ENCODE peak calls at places on chromosomes 4 and X, in four cellular contexts. One of them, this sample, is unnamed. For H3K4me1, the result is how much of the 10 kb centered on the place peaks cover.

GRCh38 chr4:174503079-174503724 is 19.1 kb downstream of the HPGD start:
- DNase-seq in stomach: no peak
- DNase-seq in IMR-90: no peak
- DNase-seq in astrocyte: no peak
- DNase-seq in this sample: no peak

GRCh38 chr4:106034205-106034604 is 138.9 kb downstream of the NPNT start:
- DNase-seq in astrocyte: peak
- DNase-seq in IMR-90: no peak
- DNase-seq in stomach: no peak
- DNase-seq in this sample: no peak

GRCh38 chr4:77818077-77818666 is 996 bp downstream of the CNOT6L start:
- DNase-seq in stomach: peak
- DNase-seq in IMR-90: peak
- DNase-seq in astrocyte: peak
- DNase-seq in this sample: peak

GRCh38 chr4:169225812-169226211 is 44.9 kb downstream of the SH3RF1 start:
- DNase-seq in stomach: no peak
- DNase-seq in IMR-90: peak
- DNase-seq in astrocyte: peak
- DNase-seq in this sample: no peak

GRCh38 chrX:153882557-153882956 is 3.4 kb downstream of the L1CAM start:
- DNase-seq in IMR-90: no peak
- DNase-seq in stomach: no peak
- DNase-seq in astrocyte: no peak
- DNase-seq in this sample: no peak

GRCh38 chr4:179858221-179858620 is 2385.0 kb upstream of the TENM3 start:
- DNase-seq in stomach: no peak
- DNase-seq in astrocyte: no peak
- DNase-seq in IMR-90: no peak
- DNase-seq in this sample: no peak

GRCh38 chr4:127809173-127809800 is 27.2 kb downstream of the HSPA4L start:
- DNase-seq in astrocyte: peak
- DNase-seq in stomach: no peak
- DNase-seq in IMR-90: peak
- DNase-seq in this sample: no peak

GRCh38 chr4:42654606-42655005 is 2.3 kb downstream of the ATP8A1 start:
- DNase-seq in IMR-90: peak
- DNase-seq in stomach: no peak
- DNase-seq in astrocyte: peak
- DNase-seq in this sample: no peak

GRCh38 chr4:1775731-1776500 is 17.2 kb upstream of the FGFR3 start:
- DNase-seq in IMR-90: no peak
- DNase-seq in stomach: no peak
- DNase-seq in astrocyte: no peak
- DNase-seq in this sample: no peak

GRCh38 chr4:13597141-13597540 is 30.4 kb downstream of the BOD1L1 start:
- DNase-seq in stomach: no peak
- DNase-seq in astrocyte: no peak
- DNase-seq in IMR-90: no peak
- DNase-seq in this sample: no peak

GRCh38 chrX:143998261-143998660 is 114.4 kb downstream of the UBE2NL start:
- DNase-seq in astrocyte: no peak
- DNase-seq in IMR-90: no peak
- DNase-seq in stomach: no peak
- DNase-seq in this sample: no peak

GRCh38 chr4:65865489-65865888 is 195.2 kb upstream of the EPHA5 start:
- DNase-seq in astrocyte: no peak
- DNase-seq in stomach: no peak
- DNase-seq in IMR-90: no peak
- DNase-seq in this sample: no peak

GRCh38 chrX:151402719-151403390 is 5.8 kb downstream of the VMA21 start:
- DNase-seq in stomach: peak
- DNase-seq in astrocyte: no peak
- DNase-seq in IMR-90: no peak
- DNase-seq in this sample: no peak

GRCh38 chrX:148290041-148290440 is 210.4 kb upstream of the AFF2 start:
- DNase-seq in astrocyte: no peak
- DNase-seq in stomach: no peak
- DNase-seq in IMR-90: no peak
- DNase-seq in this sample: no peak

GRCh38 chrX:7606253-7606652 is 236.7 kb upstream of the VCX start:
- DNase-seq in IMR-90: no peak
- DNase-seq in stomach: no peak
- DNase-seq in astrocyte: no peak
- DNase-seq in this sample: no peak

GRCh38 chrX:21837056-21837455 is 2.4 kb upstream of the MBTPS2 start:
- DNase-seq in stomach: no peak
- DNase-seq in IMR-90: no peak
- DNase-seq in astrocyte: no peak
- DNase-seq in this sample: no peak

GRCh38 chrX:21840199-21840557 is 761 bp downstream of the MBTPS2 start:
- DNase-seq in astrocyte: peak
- DNase-seq in stomach: no peak
- DNase-seq in IMR-90: peak
- DNase-seq in this sample: no peak

GRCh38 chrX:21843179-21843578 is 3.8 kb downstream of the MBTPS2 start:
- DNase-seq in stomach: no peak
- DNase-seq in IMR-90: peak
- DNase-seq in astrocyte: no peak
- DNase-seq in this sample: no peak

GRCh38 chrX:21839334-21840198 is at the start of gene MBTPS2:
- DNase-seq in IMR-90: peak
- DNase-seq in astrocyte: peak
- DNase-seq in stomach: peak
- DNase-seq in this sample: peak

GRCh38 chrX:21838937-21839333 is 482 bp upstream of the MBTPS2 start:
- DNase-seq in stomach: no peak
- DNase-seq in astrocyte: peak
- DNase-seq in IMR-90: peak
- DNase-seq in this sample: no peak
- H3K27ac ChIP-seq in stomach: peak
- H3K27ac ChIP-seq in astrocyte: peak
- H3K27ac ChIP-seq in IMR-90: peak
- H3K27ac ChIP-seq in this sample: peak

DNA sequence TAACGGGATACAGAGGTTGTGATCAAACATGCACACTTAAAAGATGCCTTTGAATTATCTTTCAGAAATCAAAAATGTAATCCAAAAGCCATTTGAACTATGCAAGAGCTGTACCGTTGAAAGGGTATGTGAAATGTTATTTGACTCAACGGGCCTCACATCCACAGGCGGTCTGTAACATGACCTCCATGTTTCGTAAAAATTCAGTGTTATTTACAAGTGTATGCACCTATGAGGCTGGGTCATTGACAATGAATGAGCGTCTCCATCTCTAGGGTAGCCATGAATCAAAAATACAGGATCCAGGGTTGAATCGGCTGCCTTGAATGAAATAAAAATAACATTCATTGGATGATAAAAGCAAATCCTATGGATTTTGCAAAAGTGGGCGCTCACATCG is 100.1 kb downstream of the CRLF2 start:
- DNase-seq in stomach: no peak
- DNase-seq in astrocyte: no peak
- DNase-seq in IMR-90: no peak
- DNase-seq in this sample: no peak
- H3K4me3 ChIP-seq in stomach: no peak
- H3K4me3 ChIP-seq in astrocyte: no peak
- H3K4me3 ChIP-seq in IMR-90: no peak
- H3K4me3 ChIP-seq in this sample: no peak

DNA sequence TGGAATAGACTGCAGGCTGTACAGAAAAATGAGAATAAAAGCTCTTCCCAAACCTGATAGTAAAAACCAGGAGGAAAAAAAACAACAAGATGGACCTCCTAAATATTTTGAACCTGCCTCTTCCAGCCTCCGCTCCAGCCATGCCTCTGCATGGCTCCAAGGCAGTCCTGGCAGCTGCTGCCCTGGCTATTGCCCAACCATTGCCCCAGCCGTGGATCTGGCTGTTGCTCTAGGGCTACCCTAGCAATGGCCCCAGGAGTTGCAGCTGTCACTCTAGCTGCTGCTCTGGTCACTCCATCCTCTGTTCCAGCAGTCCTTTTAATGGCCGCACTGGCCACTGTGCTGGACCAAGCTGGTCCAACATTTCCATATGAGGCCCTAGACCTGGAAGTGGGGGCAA is 1756.0 kb downstream of the C4orf33 start:
- DNase-seq in IMR-90: no peak
- DNase-seq in astrocyte: no peak
- DNase-seq in stomach: no peak
- DNase-seq in this sample: peak
- H3K4me1 ChIP-seq in IMR-90: under half
- H3K4me1 ChIP-seq in astrocyte: under half
- H3K4me1 ChIP-seq in stomach: under half
- H3K4me1 ChIP-seq in this sample: under half

GRCh38 chrX:123704781-123705180 is 28.1 kb downstream of the THOC2 start:
- DNase-seq in IMR-90: no peak
- DNase-seq in stomach: no peak
- DNase-seq in astrocyte: no peak
- DNase-seq in this sample: no peak
- H3K27ac ChIP-seq in IMR-90: no peak
- H3K27ac ChIP-seq in stomach: no peak
- H3K27ac ChIP-seq in astrocyte: no peak
- H3K27ac ChIP-seq in this sample: no peak

GRCh38 chr4:39514888-39515401 is 12.3 kb downstream of the UGDH start:
- DNase-seq in astrocyte: no peak
- DNase-seq in IMR-90: peak
- DNase-seq in stomach: peak
- DNase-seq in this sample: peak
- H3K4me3 ChIP-seq in astrocyte: no peak
- H3K4me3 ChIP-seq in IMR-90: no peak
- H3K4me3 ChIP-seq in stomach: no peak
- H3K4me3 ChIP-seq in this sample: no peak

GRCh38 chrX:102548231-102548630 is 31.7 kb upstream of the TMSB15A start:
- DNase-seq in IMR-90: no peak
- DNase-seq in astrocyte: no peak
- DNase-seq in stomach: no peak
- DNase-seq in this sample: no peak
- H3K4me1 ChIP-seq in IMR-90: under half
- H3K4me1 ChIP-seq in astrocyte: under half
- H3K4me1 ChIP-seq in stomach: under half
- H3K4me1 ChIP-seq in this sample: under half

GRCh38 chr4:56511098-56511497 is 5.5 kb downstream of the ARL9 start:
- DNase-seq in stomach: no peak
- DNase-seq in astrocyte: no peak
- DNase-seq in IMR-90: no peak
- DNase-seq in this sample: no peak

GRCh38 chr4:56506110-56506705 is 617 bp downstream of the ARL9 start:
- DNase-seq in IMR-90: no peak
- DNase-seq in astrocyte: peak
- DNase-seq in stomach: no peak
- DNase-seq in this sample: no peak

DNA sequence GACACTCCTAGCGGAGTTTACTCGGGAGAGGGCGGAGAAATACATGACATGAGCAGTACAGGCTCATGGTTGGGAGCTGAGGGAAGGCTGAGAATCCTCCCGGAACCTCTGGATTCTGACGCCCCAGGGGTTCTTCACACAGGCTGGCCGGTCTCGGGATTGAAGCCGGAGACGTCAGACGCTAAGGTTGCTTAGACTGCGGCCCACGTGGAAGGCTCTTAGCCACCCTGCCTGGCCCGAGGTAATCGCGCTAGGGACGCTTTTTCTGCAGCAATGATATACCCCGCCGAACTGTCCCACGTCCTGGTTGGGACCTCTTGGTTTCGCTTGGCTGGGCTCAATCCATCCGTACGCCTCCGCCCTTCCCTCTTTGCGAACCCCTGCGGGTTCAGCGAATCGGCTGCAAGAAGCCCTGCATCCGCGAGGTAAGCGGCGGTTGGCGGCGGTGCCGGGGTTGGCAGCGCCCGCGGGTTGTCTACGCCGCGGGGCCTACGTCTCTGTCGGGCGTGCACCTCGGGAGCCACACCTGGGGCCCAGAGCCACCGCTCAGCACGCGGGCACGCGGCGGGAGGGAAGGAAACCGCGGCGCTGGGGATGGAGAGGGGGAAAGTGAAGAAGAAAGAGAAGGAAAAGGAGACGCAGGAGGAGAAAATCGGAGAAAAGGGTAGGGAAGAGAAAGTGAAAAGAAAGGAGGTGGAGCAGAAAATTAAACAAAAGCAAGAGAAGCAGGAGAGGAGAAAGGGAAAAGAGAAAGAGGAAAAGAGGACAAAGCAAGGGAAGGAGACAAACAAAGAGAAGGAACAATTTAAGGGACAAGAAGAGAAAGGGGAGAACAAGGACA is at the start of gene ARL9:
- DNase-seq in stomach: peak
- DNase-seq in astrocyte: peak
- DNase-seq in IMR-90: peak
- DNase-seq in this sample: peak
- H3K27ac ChIP-seq in stomach: peak
- H3K27ac ChIP-seq in astrocyte: peak
- H3K27ac ChIP-seq in IMR-90: no peak
- H3K27ac ChIP-seq in this sample: peak

DNA sequence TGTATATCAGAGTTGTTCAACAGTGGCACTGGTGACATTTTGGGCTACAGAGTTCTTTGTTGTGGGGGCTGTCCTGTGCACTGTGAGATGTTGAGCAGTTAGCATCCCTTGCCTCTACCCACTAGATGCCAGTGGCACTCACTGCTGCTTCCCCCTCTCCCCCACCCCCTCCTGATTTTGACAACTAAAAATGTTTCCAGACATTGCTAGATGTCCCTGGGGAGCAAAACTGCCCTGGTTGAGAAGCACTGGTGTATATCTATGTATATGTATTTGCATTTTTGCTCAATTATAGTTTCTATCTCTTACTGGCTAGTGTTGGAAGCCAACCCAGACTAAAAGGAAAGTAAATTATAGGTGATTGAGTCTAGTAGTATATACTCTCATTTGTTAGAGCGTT is 2.4 kb downstream of the TMEM131L start:
- DNase-seq in IMR-90: no peak
- DNase-seq in stomach: no peak
- DNase-seq in astrocyte: no peak
- DNase-seq in this sample: no peak
- H3K4me3 ChIP-seq in IMR-90: no peak
- H3K4me3 ChIP-seq in stomach: peak
- H3K4me3 ChIP-seq in astrocyte: no peak
- H3K4me3 ChIP-seq in this sample: no peak

GRCh38 chr4:152104286-152104685 is 343.5 kb upstream of the GATB start:
- DNase-seq in stomach: no peak
- DNase-seq in astrocyte: no peak
- DNase-seq in IMR-90: no peak
- DNase-seq in this sample: no peak
- H3K4me1 ChIP-seq in stomach: half or more
- H3K4me1 ChIP-seq in astrocyte: under half
- H3K4me1 ChIP-seq in IMR-90: under half
- H3K4me1 ChIP-seq in this sample: under half